ENCODE peak calls at places on chromosome 1, in six cellular contexts. F is stimulated activated CD8-positive, alpha-beta memory T cell treated with anti-CD3 and anti-CD28 coated beads, Interleukin-7, amount 100 ng/mL, for 24 hours; W is T-helper 2 cell; I is K562; B is GM04503; C is heart left ventricle. V is an unnamed sample.

GRCh38 chr1:151704246-151704645 is 12.4 kb downstream of the CELF3 start:
- DNase-seq in F (no peak), W (no peak), I (no peak), B (no peak), C (no peak), V (no peak)

GRCh38 chr1:2965676-2966075 is 55.6 kb upstream of the ACTRT2 start:
- DNase-seq in F (no peak), W (no peak), I (no peak), B (no peak), C (no peak), V (no peak)

GRCh38 chr1:12549460-12550349 is 68.3 kb downstream of the DHRS3 start:
- DNase-seq in F (no peak), W (no peak), I (peak), B (peak), C (peak), V (peak)

GRCh38 chr1:96997717-96998116 is 276.1 kb downstream of the PTBP2 start:
- DNase-seq in F (no peak), W (no peak), I (no peak), B (no peak), C (no peak), V (no peak)

GRCh38 chr1:186295980-186296379 is 79.1 kb downstream of the TPR start:
- DNase-seq in F (no peak), W (no peak), I (no peak), B (no peak), C (no peak), V (peak)

GRCh38 chr1:150072959-150073358 is 5.4 kb downstream of the VPS45 start:
- DNase-seq in F (no peak), W (no peak), I (no peak), B (no peak), C (no peak), V (no peak)

GRCh38 chr1:111570781-111571181 is 48.8 kb upstream of the RAP1A start:
- DNase-seq in F (no peak), W (peak), I (peak), B (no peak), C (no peak), V (no peak)

GRCh38 chr1:20511518-20512428 is 3.8 kb upstream of the MUL1 start:
- DNase-seq in F (no peak), W (no peak), I (no peak), B (peak), C (no peak), V (no peak)

GRCh38 chr1:240004086-240004749 is 87.5 kb upstream of the FMN2 start:
- DNase-seq in F (no peak), W (no peak), I (peak), B (no peak), C (no peak), V (peak)

GRCh38 chr1:230285351-230285750 is 140.8 kb downstream of the PGBD5 start:
- DNase-seq in F (no peak), W (no peak), I (no peak), B (no peak), C (no peak), V (no peak)

GRCh38 chr1:246647513-246647912 is 76.7 kb upstream of the SCCPDH start:
- DNase-seq in F (no peak), W (no peak), I (no peak), B (no peak), C (no peak), V (no peak)

GRCh38 chr1:2174348-2175054 is 20.1 kb downstream of the FAAP20 start:
- DNase-seq in F (no peak), W (no peak), I (peak), B (no peak), C (peak), V (peak)

GRCh38 chr1:103529746-103530145 is 4.2 kb downstream of the RNPC3 start:
- DNase-seq in F (peak), W (peak), I (no peak), B (no peak), C (no peak), V (no peak)

GRCh38 chr1:3001471-3002348 is 19.6 kb upstream of the ACTRT2 start:
- DNase-seq in F (no peak), W (no peak), I (no peak), B (no peak), C (no peak), V (no peak)

GRCh38 chr1:50139339-50139738 is 30.6 kb downstream of the ELAVL4 start:
- DNase-seq in F (no peak), W (no peak), I (no peak), B (no peak), C (no peak), V (no peak)

GRCh38 chr1:240098534-240098933 is 6.9 kb downstream of the FMN2 start:
- DNase-seq in F (no peak), W (no peak), I (no peak), B (no peak), C (no peak), V (no peak)

GRCh38 chr1:86825294-86825693 is 88.6 kb downstream of the SELENOF start:
- DNase-seq in F (no peak), W (no peak), I (no peak), B (peak), C (no peak), V (no peak)

GRCh38 chr1:119982006-119982405 is 85.7 kb upstream of the ADAM30 start:
- DNase-seq in F (no peak), W (no peak), I (no peak), B (peak), C (no peak), V (no peak)

V was measured in HuH-7.